ENCODE peak calls at places on chromosomes 3 and 15, in nine cellular contexts. W, O, Z, X, B, H, Q, D and K are unnamed samples.

GRCh38 chr15:40894689-40895308 is 549 bp downstream of the VPS18 start:
- DNase-seq in W (no peak), O (peak; percentile 68), Z (peak; percentile 73), X (peak; percentile 73), B (peak; percentile 82), H (peak; percentile 93), Q (no peak), D (peak; percentile 63), K (peak; percentile 47)

GRCh38 chr15:68819451-68820204 is 1.1 kb downstream of the ANP32A start:
- DNase-seq in W (no peak), O (peak; percentile 65), Z (peak; percentile 74), X (peak; percentile 59), B (peak; percentile 47), H (peak; percentile 88), Q (no peak), D (peak; percentile 54), K (peak; percentile 72)

GRCh38 chr3:129182390-129183180 is 1.1 kb downstream of the CNBP start:
- DNase-seq in W (no peak), O (no peak), Z (no peak), X (peak; percentile 52), B (peak; percentile 50), H (peak; percentile 77), Q (no peak), D (no peak), K (no peak)

GRCh38 chr3:198062068-198062465 is 102.0 kb downstream of the LMLN start:
- DNase-seq in W (no peak), O (no peak), Z (no peak), X (peak; percentile 18), B (no peak), H (no peak), Q (no peak), D (no peak), K (no peak)

GRCh38 chr3:170714151-170714550 is 128.3 kb upstream of the SLC7A14 start:
- DNase-seq in W (no peak), O (no peak), Z (no peak), X (no peak), B (peak; percentile 82), H (no peak), Q (no peak), D (no peak), K (no peak)

GRCh38 chr15:78157203-78157602 is 8.0 kb downstream of the IDH3A start:
- DNase-seq in W (no peak), O (no peak), Z (no peak), X (no peak), B (no peak), H (no peak), Q (no peak), D (no peak), K (no peak)

GRCh38 chr3:33954956-33955355 is 156.5 kb downstream of the PDCD6IP start:
- DNase-seq in W (no peak), O (no peak), Z (peak; percentile 16), X (peak; percentile 4), B (no peak), H (no peak), Q (no peak), D (no peak), K (no peak)

GRCh38 chr15:34154725-34155204 is 52.9 kb downstream of the PGBD4 start:
- DNase-seq in W (no peak), O (no peak), Z (peak; percentile 87), X (no peak), B (peak; percentile 49), H (no peak), Q (no peak), D (no peak), K (no peak)

GRCh38 chr15:34161329-34161953 is 48.5 kb downstream of the KATNBL1 start:
- DNase-seq in W (no peak), O (no peak), Z (peak; percentile 59), X (no peak), B (peak; percentile 11), H (no peak), Q (no peak), D (no peak), K (no peak)

GRCh38 chr3:49237344-49237743 is 39.7 kb downstream of the C3orf62 start:
- DNase-seq in W (no peak), O (no peak), Z (no peak), X (no peak), B (no peak), H (no peak), Q (no peak), D (no peak), K (no peak)

GRCh38 chr15:63843901-63844317 is 10.2 kb upstream of the HERC1 start:
- DNase-seq in W (no peak), O (no peak), Z (no peak), X (no peak), B (peak; percentile 71), H (no peak), Q (no peak), D (no peak), K (no peak)

GRCh38 chr15:28933710-28934445 is 48.1 kb downstream of the APBA2 start:
- DNase-seq in W (no peak), O (no peak), Z (no peak), X (no peak), B (no peak), H (peak; percentile 67), Q (no peak), D (no peak), K (no peak)

GRCh38 chr3:12984023-12984823 is 89.0 kb downstream of the IQSEC1 start:
- DNase-seq in W (no peak), O (peak; percentile 57), Z (peak; percentile 70), X (peak; percentile 77), B (peak; percentile 66), H (no peak), Q (peak; percentile 61), D (peak; percentile 85), K (peak; percentile 71)

GRCh38 chr15:70535071-70535954 is 228.0 kb downstream of the UACA start:
- DNase-seq in W (no peak), O (no peak), Z (no peak), X (no peak), B (no peak), H (peak; percentile 84), Q (no peak), D (no peak), K (no peak)

GRCh38 chr15:38071211-38071972 is 137.0 kb downstream of the TMCO5A start:
- DNase-seq in W (no peak), O (no peak), Z (no peak), X (no peak), B (no peak), H (no peak), Q (no peak), D (no peak), K (no peak)

GRCh38 chr15:39131605-39132004 is 449.3 kb upstream of the THBS1 start:
- DNase-seq in W (no peak), O (no peak), Z (peak; percentile 35), X (peak; percentile 42), B (peak; percentile 56), H (no peak), Q (no peak), D (no peak), K (no peak)

DNA sequence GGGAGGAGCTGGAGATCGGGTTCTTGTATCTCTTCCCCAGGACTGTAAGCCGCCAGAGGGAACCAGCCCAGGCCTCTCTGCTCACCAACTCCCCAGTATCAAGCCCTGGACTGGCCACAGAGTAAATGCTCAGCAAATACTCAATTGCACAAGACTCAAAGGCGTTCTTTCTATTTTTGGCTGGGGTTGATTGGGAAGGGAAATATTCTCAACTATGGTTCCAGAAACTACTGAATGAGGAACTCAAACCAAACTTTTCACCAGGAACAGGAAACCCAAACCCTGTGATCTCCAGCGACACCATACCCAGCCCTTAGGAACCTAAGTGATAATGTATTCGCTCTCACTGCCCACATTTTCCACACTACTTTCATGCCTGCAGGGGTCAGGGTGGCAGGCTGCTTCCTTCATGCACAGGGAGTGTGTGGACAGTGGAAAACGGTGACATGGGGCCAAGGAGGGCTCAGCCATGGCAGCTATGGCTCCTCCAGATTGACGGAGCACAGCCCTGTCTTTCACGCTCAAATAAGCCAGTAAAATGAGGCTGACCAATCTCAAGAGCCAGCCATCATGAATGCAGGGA is 124.7 kb upstream of the RAD18 start:
- DNase-seq in W (no peak), O (no peak), Z (no peak), X (no peak), B (no peak), H (no peak), Q (no peak), D (no peak), K (no peak)
- H3K27ac ChIP-seq in W (peak overlapping the region; percentile 22), O (no peak overlapping the region), Z (no peak overlapping the region), X (no peak overlapping the region), B (no peak overlapping the region), H (no peak overlapping the region), Q (no peak overlapping the region), D (no peak overlapping the region), K (no peak overlapping the region)

GRCh38 chr15:55407949-55408766 is at the start of the genes CCPG1 and PIERCE2:
- DNase-seq in W (peak; percentile 74), O (peak; percentile 89), Z (peak; percentile 97), X (peak; percentile 96), B (peak; percentile 93), H (peak; percentile 99), Q (peak; percentile 88), D (peak; percentile 95), K (peak; percentile 95)
- TF ChIP-seq POLR2A in W (peak; percentile 73), O (peak; percentile 53), Z (peak; percentile 57), X (peak; percentile 67), B (peak; percentile 83), H (peak; percentile 91), Q (peak; percentile 51), D (peak; percentile 99), K (peak; percentile 92)

DNA sequence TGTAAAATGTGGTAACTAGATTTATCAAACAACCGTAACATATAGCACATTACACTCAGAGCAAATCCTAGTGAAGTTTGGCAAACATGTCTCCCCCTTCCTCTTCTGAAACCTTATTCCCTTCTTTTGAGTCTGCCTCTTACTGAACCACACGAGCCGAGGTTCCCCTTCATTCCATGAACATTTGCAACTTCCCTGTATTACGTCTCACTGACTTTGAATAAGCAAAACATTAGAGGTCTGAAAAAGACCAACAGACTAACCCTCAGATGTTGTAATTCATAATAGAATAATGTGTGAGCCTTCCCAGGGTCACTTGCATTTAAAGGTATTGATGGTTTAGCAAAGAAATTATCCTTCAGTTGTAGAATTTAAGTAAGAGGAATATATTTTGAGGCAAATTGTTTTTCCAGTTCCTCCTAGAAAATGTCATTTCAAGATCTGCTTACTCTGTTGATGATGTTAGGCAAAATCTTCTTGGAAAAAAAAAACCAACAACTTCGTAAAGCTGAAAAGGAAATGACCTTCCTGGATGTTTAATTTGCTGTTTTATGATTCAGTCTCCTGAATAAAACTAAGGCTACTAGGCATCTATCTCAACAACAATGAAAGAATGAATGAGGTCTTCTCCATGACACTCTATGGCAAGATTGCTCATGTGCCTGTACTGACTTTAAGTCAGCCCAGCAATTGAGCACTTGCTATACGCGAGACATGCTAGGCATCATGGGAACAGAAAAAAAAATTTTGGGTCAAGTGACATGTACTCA is 296.9 kb upstream of the NECTIN3 start:
- DNase-seq in W (no peak), O (no peak), Z (no peak), X (peak; percentile 7), B (peak; percentile 89), H (no peak), Q (no peak), D (no peak), K (no peak)
- H3K27ac ChIP-seq in W (no peak overlapping the region), O (no peak overlapping the region), Z (no peak overlapping the region), X (no peak overlapping the region), B (peak overlapping the region; percentile 39), H (no peak overlapping the region), Q (no peak overlapping the region), D (no peak overlapping the region), K (no peak overlapping the region)

DNA sequence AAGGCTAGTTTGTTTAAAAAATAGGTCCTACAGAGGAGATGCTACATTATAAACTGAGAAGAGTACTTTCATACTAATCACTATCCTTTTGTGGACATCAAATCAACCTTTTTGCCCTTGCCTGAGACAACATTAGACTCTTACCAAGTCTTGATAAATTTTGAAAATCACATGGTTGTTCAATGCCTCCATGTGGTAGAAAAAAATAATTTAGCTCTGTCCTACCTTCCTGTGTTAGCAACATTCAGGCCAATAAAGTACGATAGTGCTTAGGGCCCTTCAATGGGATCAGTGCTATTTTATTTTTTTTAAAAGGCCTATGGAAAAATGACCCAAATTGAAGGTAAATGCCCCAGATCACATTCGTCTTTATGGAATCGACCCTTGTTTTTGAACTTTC is 5.0 kb upstream of the UBE2E1 start:
- DNase-seq in W (no peak), O (no peak), Z (peak; percentile 41), X (peak; percentile 39), B (peak; percentile 39), H (no peak), Q (no peak), D (no peak), K (no peak)
- TF ChIP-seq POLR2A in W (no peak), O (no peak), Z (no peak), X (no peak), B (no peak), H (no peak), Q (no peak), D (no peak), K (no peak)